ENCODE peak calls at places on chromosomes 11 and 22, in six cellular contexts. W is heart left ventricle; L is thoracic aorta; X is CD4-positive, CD25-positive, alpha-beta regulatory T cell; J is pancreas; C is mucosa of descending colon. Z is an unnamed sample.

GRCh38 chr11:82631722-82632630 is 101.7 kb downstream of the FAM181B start:
- DNase-seq in W (no peak), C (no peak), L (no peak), J (no peak), X (no peak), Z (no peak)

GRCh38 chr22:25395468-25395867 is 169.0 kb upstream of the GRK3 start:
- DNase-seq in C (no peak), W (peak; percentile 28), X (no peak), L (no peak), J (peak; percentile 31), Z (no peak)

GRCh38 chr11:76369406-76369805 is 11.5 kb downstream of the THAP12 start:
- DNase-seq in W (no peak), X (no peak), C (no peak), L (no peak), J (no peak), Z (no peak)

GRCh38 chr11:76824083-76824939 is 36.4 kb upstream of the ACER3 start:
- DNase-seq in X (peak; percentile 71), W (peak; percentile 38), L (no peak), J (no peak), C (no peak), Z (no peak)

GRCh38 chr22:44309137-44309536 is 3.6 kb downstream of the SHISAL1 start:
- DNase-seq in X (peak; percentile 11), W (no peak), J (peak; percentile 28), L (no peak), C (peak; percentile 68), Z (peak; percentile 88)

GRCh38 chr22:48799227-48799970 is 1028.3 kb downstream of the BRD1 start:
- DNase-seq in J (no peak), W (no peak), X (no peak), L (no peak), C (no peak), Z (no peak)

GRCh38 chr11:83219095-83219494 is 25.6 kb downstream of the ANKRD42 start:
- DNase-seq in X (no peak), L (no peak), J (no peak), W (no peak), C (no peak), Z (no peak)

GRCh38 chr11:91470656-91471055 is 754.0 kb upstream of the FAT3 start:
- DNase-seq in X (no peak), C (no peak), J (no peak), L (no peak), W (no peak), Z (no peak)

GRCh38 chr11:129785383-129786111 is 30.1 kb upstream of the TMEM45B start:
- DNase-seq in L (no peak), C (no peak), J (no peak), X (peak; percentile 4), W (no peak), Z (no peak)

GRCh38 chr11:72788250-72788649 is 5.6 kb downstream of the STARD10 start:
- DNase-seq in X (no peak), J (no peak), W (no peak), L (no peak), C (peak; percentile 57), Z (no peak)

GRCh38 chr22:44729391-44730012 is 22.9 kb upstream of the ARHGAP8 start:
- DNase-seq in L (no peak), X (no peak), C (no peak), W (peak; percentile 70), J (peak; percentile 67), Z (peak; percentile 55)

GRCh38 chr11:79244175-79244804 is 196.5 kb downstream of the TENM4 start:
- DNase-seq in C (no peak), W (no peak), X (no peak), J (no peak), L (no peak), Z (peak; percentile 56)

GRCh38 chr22:37153901-37154300 is 4.2 kb upstream of the IL2RB start:
- DNase-seq in X (no peak), L (no peak), W (no peak), J (peak; percentile 11), C (no peak), Z (no peak)

GRCh38 chr11:65916391-65916790 is 2.5 kb downstream of the C11orf68 start:
- DNase-seq in W (no peak), J (no peak), L (no peak), C (no peak), X (no peak), Z (no peak)
- H3K4me1 ChIP-seq in W (peaks cover 56% of the 10 kb centered on the region), J (peaks cover 12% of the 10 kb centered on the region), L (peaks cover 66% of the 10 kb centered on the region), C (peaks cover 45% of the 10 kb centered on the region), X (peaks cover 46% of the 10 kb centered on the region), Z (peaks cover 23% of the 10 kb centered on the region)

GRCh38 chr11:131763193-131763890 is 392.9 kb downstream of the NTM start:
- DNase-seq in J (no peak), X (no peak), C (no peak), W (no peak), L (no peak), Z (no peak)

GRCh38 chr11:131764126-131764525 is 393.7 kb downstream of the NTM start:
- DNase-seq in X (no peak), W (no peak), C (no peak), L (no peak), J (no peak), Z (no peak)

GRCh38 chr11:131767421-131767820 is 397.0 kb downstream of the NTM start:
- DNase-seq in L (no peak), C (no peak), W (no peak), X (no peak), J (no peak), Z (no peak)

GRCh38 chr11:131762346-131763110 is 392.1 kb downstream of the NTM start:
- DNase-seq in X (no peak), L (no peak), J (no peak), C (no peak), W (no peak), Z (no peak)

DNA sequence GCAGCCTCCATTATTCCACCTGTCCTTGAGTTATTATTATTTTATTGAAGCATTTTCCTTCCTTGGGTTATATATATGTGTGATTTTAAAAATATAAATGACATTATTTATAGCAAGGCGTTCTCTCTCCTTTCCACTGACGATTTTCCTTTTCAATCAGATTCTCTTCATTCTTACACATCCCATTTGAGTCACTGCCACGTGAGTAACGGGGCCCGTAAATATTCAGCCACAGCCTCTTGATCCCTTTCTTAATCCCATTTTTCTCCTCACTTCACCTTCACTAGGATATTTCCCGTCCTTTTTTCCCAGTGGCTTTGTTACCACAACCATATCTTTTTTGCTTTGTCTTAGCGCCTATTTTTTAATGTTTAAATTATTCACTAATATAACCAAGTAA is 396.2 kb downstream of the NTM start:
- DNase-seq in C (no peak), J (no peak), W (no peak), X (no peak), L (no peak), Z (no peak)
- H3K4me1 ChIP-seq in C (no peaks in the 10 kb centered on the region), J (no peaks in the 10 kb centered on the region), W (no peaks in the 10 kb centered on the region), X (no peaks in the 10 kb centered on the region), L (no peaks in the 10 kb centered on the region), Z (no peaks in the 10 kb centered on the region)

DNA sequence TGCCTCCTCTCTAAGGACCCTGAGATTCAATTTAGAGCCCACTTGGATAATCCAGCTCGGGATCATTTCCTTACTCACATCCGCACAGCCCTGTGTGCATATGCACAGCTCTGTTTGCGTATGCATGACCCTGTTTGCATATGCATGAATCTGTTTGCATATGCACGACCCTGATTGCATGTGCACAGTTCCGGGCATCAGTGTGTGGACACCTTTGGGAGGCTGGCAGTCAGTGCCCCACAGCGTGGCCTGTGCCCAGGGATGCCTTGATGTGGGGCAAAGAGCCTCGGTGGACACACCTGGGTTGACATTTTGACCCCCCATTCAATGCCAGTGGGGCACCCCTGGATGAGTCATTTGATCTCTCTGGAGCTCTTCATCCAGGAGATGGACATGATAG is 41.1 kb downstream of the MYEOV start:
- DNase-seq in W (no peak), X (no peak), J (no peak), C (no peak), L (no peak), Z (no peak)
- H3K4me1 ChIP-seq in W (no peaks in the 10 kb centered on the region), X (peaks cover 13% of the 10 kb centered on the region), J (peaks cover 9% of the 10 kb centered on the region), C (peaks cover 5% of the 10 kb centered on the region), L (no peaks in the 10 kb centered on the region), Z (no peaks in the 10 kb centered on the region)

GRCh38 chr22:23219317-23219716 is 39.0 kb downstream of the BCR start:
- DNase-seq in X (no peak), C (peak; percentile 52), L (no peak), W (no peak), J (peak; percentile 47), Z (no peak)
- H3K4me1 ChIP-seq in X (peaks cover 68% of the 10 kb centered on the region), C (peaks cover 43% of the 10 kb centered on the region), L (peaks cover 92% of the 10 kb centered on the region), W (peaks cover 91% of the 10 kb centered on the region), J (peaks cover 17% of the 10 kb centered on the region), Z (no peaks in the 10 kb centered on the region)

DNA sequence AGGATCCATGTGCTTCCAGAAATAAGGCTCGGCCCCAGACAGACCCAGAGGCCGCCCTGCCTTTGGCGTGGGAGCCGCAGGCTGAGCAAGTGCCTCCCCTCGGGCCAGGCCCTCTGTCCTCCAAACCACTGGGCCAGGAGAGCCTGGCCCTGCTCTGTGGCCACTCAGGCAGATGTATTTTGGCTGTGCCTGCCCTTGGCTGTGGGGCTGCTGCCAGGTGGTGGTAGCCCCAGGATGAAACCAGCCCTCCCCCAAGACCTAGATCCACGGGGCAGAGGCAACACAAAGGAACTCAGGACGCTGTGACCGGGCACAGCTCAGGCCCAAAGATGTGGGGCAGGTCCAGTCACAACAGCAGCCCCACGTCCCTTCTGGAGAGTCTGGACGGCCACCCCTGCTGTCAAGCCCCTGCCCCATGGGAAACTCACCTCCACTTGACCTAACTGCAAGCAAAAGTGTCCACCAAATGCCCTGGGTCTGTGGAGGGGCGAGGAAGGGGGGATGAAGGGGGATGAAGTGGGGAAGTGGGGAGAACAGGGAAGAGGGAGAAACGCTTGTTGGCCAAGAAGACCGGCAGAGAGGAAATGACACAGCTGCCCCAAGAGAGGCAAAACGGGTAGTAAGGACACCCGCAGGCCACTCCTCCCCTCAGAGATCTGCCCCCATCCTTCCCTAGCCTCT is 23.9 kb downstream of the PISD start:
- DNase-seq in J (no peak), C (peak; percentile 54), X (no peak), L (no peak), W (peak; percentile 53), Z (no peak)
- H3K4me1 ChIP-seq in J (no peaks in the 10 kb centered on the region), C (peaks cover 15% of the 10 kb centered on the region), X (peaks cover 5% of the 10 kb centered on the region), L (peaks cover 23% of the 10 kb centered on the region), W (peaks cover 8% of the 10 kb centered on the region), Z (no peaks in the 10 kb centered on the region)

DNA sequence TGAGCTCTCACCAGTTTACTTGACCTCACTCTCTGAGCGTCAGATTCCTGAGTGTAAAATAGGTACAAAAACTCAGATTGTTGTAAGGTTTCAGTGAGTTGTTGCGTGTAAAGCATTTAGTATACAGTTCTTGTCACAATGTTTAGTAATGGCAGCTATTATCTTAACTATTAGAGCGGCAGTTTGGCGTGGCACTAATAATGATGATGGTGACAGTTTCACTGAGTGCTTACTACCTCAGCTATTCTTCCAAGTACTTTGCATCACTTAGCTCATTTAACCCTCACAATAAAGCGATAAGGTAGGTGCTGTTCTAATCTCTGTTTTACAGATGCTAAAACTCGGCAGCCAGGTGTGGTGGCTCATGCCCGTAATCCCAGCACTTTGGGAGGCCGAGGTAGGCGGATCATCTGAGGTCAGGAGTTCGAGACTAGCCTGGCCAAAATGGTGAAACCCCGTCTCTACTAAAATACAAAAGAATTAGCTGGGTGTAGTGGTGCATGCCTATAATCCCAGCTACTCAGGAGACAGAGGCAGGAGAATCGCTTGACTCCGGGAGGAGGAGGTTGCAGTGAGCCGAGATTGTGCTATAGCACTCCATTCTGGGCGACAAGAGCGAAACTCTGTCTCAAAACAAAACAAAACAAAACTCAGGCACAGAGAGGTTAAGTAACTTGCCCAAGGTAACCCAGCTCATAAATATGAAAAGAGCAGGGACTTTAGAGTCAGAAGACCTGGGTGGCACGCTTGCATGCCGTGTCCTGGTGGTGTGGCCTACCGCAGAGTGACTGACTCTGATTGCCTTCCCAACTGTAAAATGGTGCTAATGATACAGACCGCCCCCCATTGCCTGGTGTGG is 76.2 kb downstream of the PTPRJ start:
- DNase-seq in L (no peak), J (no peak), W (no peak), C (no peak), X (no peak), Z (no peak)
- H3K4me1 ChIP-seq in L (peaks cover 35% of the 10 kb centered on the region), J (peaks cover 5% of the 10 kb centered on the region), W (peaks cover 5% of the 10 kb centered on the region), C (peaks cover 17% of the 10 kb centered on the region), X (peaks cover 77% of the 10 kb centered on the region), Z (no peaks in the 10 kb centered on the region)

Z was measured in uterus.